ENCODE peak calls at places on chromosomes 1 and 21, in seven cellular contexts. V is SK-N-SH, O is K562, Z is HCT116, S is HepG2, L is GM12878, N is H1. F is an unnamed sample.

GRCh38 chr21:44846485-44847260 is 26.8 kb downstream of the PTTG1IP start:
- DNase-seq in N (no peak), O (no peak), L (no peak), Z (no peak), V (peak; percentile 48), S (peak; percentile 48), F (no peak)

GRCh38 chr1:22225858-22226584 is 83.1 kb upstream of the WNT4 start:
- DNase-seq in Z (no peak), L (no peak), O (no peak), V (no peak), N (no peak), S (no peak), F (no peak)

GRCh38 chr1:226736908-226737818 is 1.9 kb downstream of the ITPKB start:
- DNase-seq in Z (no peak), N (no peak), L (no peak), O (no peak), V (peak; percentile 80), S (no peak), F (no peak)

GRCh38 chr1:9844106-9844505 is 20.3 kb upstream of the CLSTN1 start:
- DNase-seq in L (no peak), O (no peak), Z (no peak), V (peak; percentile 23), S (no peak), N (no peak), F (no peak)

GRCh38 chr1:116832268-116832931 is 77.3 kb upstream of the PTGFRN start:
- DNase-seq in S (no peak), L (no peak), V (no peak), N (peak; percentile 23), Z (no peak), O (no peak), F (no peak)

GRCh38 chr1:5617179-5618015 is 374.8 kb downstream of the NPHP4 start:
- DNase-seq in O (no peak), Z (no peak), S (no peak), N (no peak), L (no peak), V (no peak), F (no peak)

GRCh38 chr1:100361249-100362089 is 9.2 kb downstream of the CDC14A start:
- DNase-seq in V (no peak), S (no peak), N (no peak), O (no peak), L (no peak), Z (no peak), F (no peak)

GRCh38 chr1:47510282-47510811 is 72.5 kb downstream of the FOXD2 start:
- DNase-seq in Z (no peak), O (no peak), N (no peak), V (no peak), L (no peak), S (no peak), F (no peak)

GRCh38 chr1:243474384-243474851 is 218.6 kb downstream of the SDCCAG8 start:
- DNase-seq in N (no peak), Z (no peak), L (no peak), V (no peak), S (no peak), O (no peak), F (no peak)

GRCh38 chr1:168288311-168289052 is 7.8 kb downstream of the TBX19 start:
- DNase-seq in L (no peak), V (no peak), O (no peak), N (no peak), S (no peak), Z (no peak), F (no peak)

GRCh38 chr1:83764209-83764608 is 234.7 kb downstream of the TTLL7 start:
- DNase-seq in Z (no peak), L (no peak), S (no peak), N (no peak), V (peak; percentile 7), O (no peak), F (no peak)

GRCh38 chr1:25126568-25126967 is 105.7 kb downstream of the SYF2 start:
- DNase-seq in S (peak; percentile 90), Z (no peak), N (no peak), L (no peak), V (no peak), O (no peak), F (no peak)

GRCh38 chr1:64474639-64475038 is 4.7 kb downstream of the CACHD1 start:
- DNase-seq in V (peak; percentile 24), Z (no peak), N (no peak), O (no peak), L (no peak), S (no peak), F (no peak)

GRCh38 chr1:202018476-202019234 is 8.3 kb downstream of the ELF3 start:
- DNase-seq in L (no peak), Z (peak; percentile 81), S (peak; percentile 85), V (no peak), O (peak; percentile 93), N (no peak), F (peak; percentile 82)

DNA sequence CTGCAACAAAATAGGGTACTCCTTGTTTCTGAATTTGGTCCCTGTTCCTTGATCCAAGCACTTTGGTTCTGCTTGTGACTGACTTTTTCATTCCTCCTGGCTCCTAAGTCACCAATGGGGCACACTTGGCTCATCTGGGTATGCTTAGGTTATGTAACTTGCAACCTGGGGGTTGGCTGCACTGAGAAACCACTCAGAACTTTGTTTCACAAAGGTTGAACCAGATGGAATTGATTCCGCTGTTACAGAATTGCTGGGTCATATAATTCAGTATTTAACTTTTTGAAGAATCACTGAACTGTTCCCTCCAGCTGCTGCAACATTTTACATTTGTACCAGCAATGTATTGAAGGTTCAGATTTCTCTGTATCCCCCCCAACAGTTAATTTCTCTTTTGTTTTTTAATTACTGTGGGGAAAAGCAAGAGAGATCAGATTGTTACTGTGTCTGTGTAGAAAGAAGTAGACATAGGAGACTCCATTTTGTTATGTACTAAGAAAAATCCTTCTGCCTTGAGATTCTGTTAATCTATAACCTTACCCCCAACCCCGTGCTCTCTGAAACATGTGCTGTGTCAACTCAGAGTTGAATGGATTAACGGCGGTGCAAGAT is 9.6 kb upstream of the NVL start:
- DNase-seq in N (no peak), V (no peak), O (no peak), Z (no peak), S (no peak), L (no peak), F (no peak)
- H3K4me3 ChIP-seq in N (peak overlapping the region; percentile 23), V (no peak overlapping the region), O (no peak overlapping the region), Z (no peak overlapping the region), S (peak overlapping the region; percentile 12), L (no peak overlapping the region), F (no peak overlapping the region)

DNA sequence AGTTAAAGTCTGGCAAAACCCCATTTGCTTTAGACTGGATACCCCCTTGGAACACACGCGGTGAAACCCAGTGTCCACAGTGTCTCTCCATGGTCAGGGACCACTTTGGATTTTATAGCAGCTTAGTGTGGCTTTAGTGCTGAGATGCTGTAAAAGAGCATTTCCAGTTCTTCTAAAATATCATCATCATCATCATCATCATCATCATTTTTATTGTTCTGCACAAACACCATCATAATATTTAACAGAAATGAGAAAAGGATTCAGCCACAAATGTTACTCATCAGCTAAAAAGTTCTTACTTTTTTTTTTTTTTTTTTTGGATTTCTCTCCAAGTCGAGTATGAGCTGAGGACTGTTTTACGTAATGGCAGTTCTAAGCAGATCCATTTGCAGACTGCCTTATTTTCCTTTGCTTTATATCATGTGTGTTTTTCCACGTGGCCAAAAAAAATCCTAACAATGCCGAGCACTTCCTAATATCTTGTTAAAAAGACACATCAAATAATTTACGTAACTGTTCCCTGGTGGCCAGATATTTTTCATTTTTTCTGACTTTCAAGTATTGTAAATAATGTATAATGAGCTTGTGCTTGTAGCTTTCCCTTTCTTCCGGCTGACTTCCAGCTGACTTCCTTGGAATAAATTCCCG is 62.8 kb downstream of the EVA1C start:
- DNase-seq in L (no peak), V (no peak), O (no peak), Z (no peak), N (no peak), S (no peak), F (no peak)
- TF ChIP-seq SIN3A in L (no peak), V (no peak), O (no peak), Z (no peak), N (no peak), S (no peak), F (no peak)

GRCh38 chr1:184052750-184053149 is 1.2 kb downstream of the TSEN15 start:
- DNase-seq in S (no peak), O (no peak), Z (no peak), L (no peak), N (no peak), V (no peak), F (no peak)
- H3K4me3 ChIP-seq in S (peak overlapping the region; percentile 85), O (peak overlapping the region; percentile 75), Z (peak overlapping the region; percentile 81), L (peak overlapping the region; percentile 83), N (peak overlapping the region; percentile 81), V (peak overlapping the region; percentile 99), F (peak overlapping the region; percentile 95)

DNA sequence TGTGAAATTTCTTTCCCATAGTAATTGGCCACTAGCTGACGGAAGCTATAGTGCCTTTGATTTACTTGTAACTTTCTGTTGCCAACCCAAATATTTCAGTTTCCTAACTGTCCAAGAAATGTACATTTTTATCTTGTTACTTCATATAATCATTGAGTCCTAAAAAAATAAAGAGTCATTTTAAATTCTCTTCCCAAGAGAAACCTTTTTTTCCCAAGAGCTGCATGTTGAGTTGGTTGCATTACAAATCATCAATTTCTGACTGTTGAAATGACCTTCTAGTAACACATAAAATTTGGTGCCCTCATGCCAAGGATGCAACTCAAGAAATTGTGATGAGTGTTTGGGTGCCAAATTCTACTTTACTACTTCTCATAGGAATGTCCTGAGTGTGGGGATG is 61.0 kb downstream of the HMCN1 start:
- DNase-seq in L (no peak), N (no peak), Z (no peak), V (no peak), O (no peak), S (no peak), F (no peak)
- TF ChIP-seq SIN3A in L (no peak), N (no peak), Z (no peak), V (no peak), O (no peak), S (no peak), F (no peak)

DNA sequence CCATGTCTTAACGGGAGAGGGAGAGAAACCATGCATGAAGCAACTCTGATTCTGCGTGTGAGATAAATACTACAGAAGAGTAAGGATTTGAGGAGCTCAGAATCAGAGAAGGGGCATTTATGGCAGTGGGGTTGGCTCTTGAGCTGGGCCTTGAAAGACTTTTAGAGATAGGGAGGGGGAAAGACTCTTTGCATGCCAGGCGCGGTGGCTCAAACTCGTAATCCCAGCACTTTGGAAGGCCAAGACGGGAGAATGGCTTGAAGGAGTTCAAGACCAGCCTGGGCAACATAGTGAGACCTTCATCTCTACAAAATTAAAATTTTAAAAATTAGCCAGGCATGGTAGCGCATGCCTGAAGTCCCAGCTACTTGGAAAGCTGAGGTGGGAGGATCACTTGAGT is 672 bp downstream of the ARMH1 start:
- DNase-seq in S (no peak), L (no peak), Z (no peak), O (no peak), N (no peak), V (no peak), F (no peak)
- H3K4me3 ChIP-seq in S (peak overlapping the region; percentile 76), L (peak overlapping the region; percentile 64), Z (peak overlapping the region; percentile 63), O (no peak overlapping the region), N (peak overlapping the region; percentile 72), V (peak overlapping the region; percentile 68), F (peak overlapping the region; percentile 72)

GRCh38 chr1:174880171-174880570 is 119.6 kb upstream of the CACYBP start:
- DNase-seq in Z (no peak), N (no peak), S (no peak), V (no peak), L (no peak), O (no peak), F (no peak)
- TF ChIP-seq SIN3A in Z (no peak), N (no peak), S (no peak), V (no peak), L (no peak), O (no peak), F (no peak)